ENCODE peak calls at places on chromosomes 4 and X, in seven cellular contexts. R, D, P, T, Q, S and C are unnamed samples.

GRCh38 chr4:183721207-183722081 is 62.4 kb downstream of the TRAPPC11 start:
- DNase-seq in T (peak; percentile 32), D (no peak), Q (no peak), S (peak; percentile 60), R (peak; percentile 74), P (peak; percentile 12), C (no peak)

GRCh38 chrX:121254336-121254735 is 206.9 kb downstream of the GLUD2 start:
- DNase-seq in Q (no peak), S (no peak), T (peak; percentile 31), P (no peak), R (no peak), D (no peak), C (no peak)

GRCh38 chrX:18133605-18134004 is 87.1 kb downstream of the BEND2 start:
- DNase-seq in P (no peak), R (no peak), Q (no peak), T (no peak), D (no peak), S (no peak), C (no peak)

GRCh38 chr4:10013722-10014121 is 7.6 kb downstream of the SLC2A9 start:
- DNase-seq in T (peak; percentile 75), S (no peak), Q (no peak), R (no peak), D (peak; percentile 51), P (peak; percentile 57), C (no peak)

GRCh38 chr4:1170805-1171305 is 1.5 kb downstream of the SPON2 start:
- DNase-seq in P (no peak), D (no peak), S (no peak), Q (peak; percentile 68), R (no peak), T (no peak), C (no peak)

GRCh38 chrX:70196961-70197805 is 19.9 kb downstream of the DGAT2L6 start:
- DNase-seq in S (peak; percentile 42), R (no peak), Q (no peak), T (peak; percentile 65), D (peak; percentile 43), P (peak; percentile 62), C (peak; percentile 28)

GRCh38 chr4:90000995-90001394 is 106.3 kb downstream of the MMRN1 start:
- DNase-seq in Q (no peak), S (no peak), R (no peak), T (no peak), D (no peak), P (no peak), C (no peak)

GRCh38 chrX:12210921-12211320 is 72.6 kb downstream of the FRMPD4 start:
- DNase-seq in T (no peak), Q (no peak), P (peak; percentile 8), D (no peak), R (no peak), S (no peak), C (no peak)

DNA sequence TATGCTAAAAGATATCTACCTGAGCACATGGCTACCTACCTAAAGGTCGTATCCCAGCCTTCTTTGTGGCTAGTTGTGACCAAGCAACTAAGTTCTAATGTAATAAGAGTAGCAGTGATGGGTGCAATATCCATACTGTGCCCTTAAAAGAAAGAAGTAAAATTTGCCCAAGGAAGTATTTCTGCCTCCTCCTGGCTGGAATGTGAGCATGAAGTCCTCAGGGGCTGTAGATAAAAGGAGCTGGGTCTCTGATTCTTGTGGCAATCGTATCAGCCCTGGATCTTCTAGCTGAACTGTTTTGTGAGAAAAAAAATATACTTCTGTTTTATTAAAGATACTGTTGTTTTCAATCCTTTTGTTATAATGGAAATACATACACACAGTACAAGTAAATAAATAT is 217.4 kb downstream of the GPAT3 start:
- DNase-seq in Q (no peak), T (peak; percentile 4), D (no peak), S (no peak), P (no peak), R (no peak), C (no peak)
- TF ChIP-seq CTCF in Q (no peak), T (peak; percentile 35), D (no peak), S (no peak), P (no peak), R (no peak), C (no peak)

GRCh38 chr4:31793907-31794306 is 1073.7 kb downstream of the PCDH7 start:
- DNase-seq in T (no peak), Q (no peak), R (no peak), S (no peak), D (no peak), P (no peak), C (no peak)
- TF ChIP-seq CTCF in T (peak; percentile 42), Q (no peak), R (no peak), S (no peak), D (peak; percentile 46), P (no peak), C (no peak)

DNA sequence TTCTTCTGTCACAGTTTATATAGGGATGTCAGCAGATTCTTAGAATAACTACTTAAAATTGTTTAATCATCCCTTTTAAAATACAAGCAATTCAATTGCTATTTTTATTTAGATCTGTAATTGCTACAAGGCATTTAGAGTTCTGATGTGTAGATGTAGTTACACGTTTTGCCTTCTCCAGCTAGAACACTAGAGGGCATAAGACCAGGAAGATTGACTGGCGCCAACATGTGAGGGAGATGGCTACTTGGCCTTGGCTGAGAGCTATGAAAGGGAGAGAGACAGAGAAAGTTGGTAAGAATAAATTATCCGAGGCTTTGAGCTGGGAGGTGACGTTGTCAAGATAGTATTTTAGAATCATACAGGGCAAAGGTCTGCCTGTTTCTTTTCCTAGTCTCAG is 563.7 kb upstream of the PRKX start:
- DNase-seq in S (no peak), P (no peak), T (no peak), D (no peak), Q (no peak), R (no peak), C (no peak)
- TF ChIP-seq CTCF in S (no peak), P (no peak), T (peak; percentile 45), D (no peak), Q (no peak), R (no peak), C (no peak)

GRCh38 chrX:21974011-21974385 is 33.5 kb downstream of the SMS start:
- DNase-seq in S (no peak), T (no peak), P (peak; percentile 80), R (no peak), Q (no peak), D (no peak), C (no peak)

GRCh38 chrX:21973321-21974010 is 33.0 kb downstream of the SMS start:
- DNase-seq in T (no peak), S (no peak), R (no peak), D (no peak), Q (no peak), P (no peak), C (no peak)

GRCh38 chrX:21978346-21978745 is 37.8 kb downstream of the SMS start:
- DNase-seq in R (no peak), P (no peak), T (no peak), Q (no peak), S (no peak), D (no peak), C (no peak)

GRCh38 chrX:21975242-21975641 is 34.7 kb downstream of the SMS start:
- DNase-seq in D (no peak), P (no peak), Q (no peak), T (no peak), R (no peak), S (no peak), C (no peak)

GRCh38 chrX:21975827-21976226 is 35.3 kb downstream of the SMS start:
- DNase-seq in S (no peak), T (no peak), R (no peak), Q (no peak), P (peak; percentile 56), D (no peak), C (no peak)
- TF ChIP-seq CTCF in S (peak; percentile 39), T (peak; percentile 36), R (no peak), Q (peak; percentile 34), P (no peak), D (no peak), C (no peak)

GRCh38 chr4:115110191-115111166 is 2.9 kb downstream of the NDST4 start:
- DNase-seq in R (no peak), Q (no peak), S (no peak), T (no peak), D (no peak), P (no peak), C (no peak)

GRCh38 chr4:115108850-115109249 is 4.6 kb downstream of the NDST4 start:
- DNase-seq in T (no peak), Q (no peak), D (no peak), S (no peak), R (no peak), P (no peak), C (no peak)

GRCh38 chr4:115113382-115114106 is at the start of gene NDST4:
- DNase-seq in Q (no peak), R (no peak), T (peak; percentile 87), P (peak; percentile 5), S (no peak), D (no peak), C (no peak)
- TF ChIP-seq CTCF in Q (no peak), R (no peak), T (no peak), P (no peak), S (no peak), D (no peak), C (no peak)

GRCh38 chrX:36867143-36867542 is 141.0 kb upstream of the FAM47C start:
- DNase-seq in D (no peak), T (peak; percentile 46), S (peak; percentile 2), P (peak; percentile 22), Q (no peak), R (no peak), C (no peak)
- TF ChIP-seq CTCF in D (peak; percentile 38), T (peak; percentile 68), S (peak; percentile 54), P (peak; percentile 19), Q (no peak), R (peak; percentile 56), C (no peak)

DNA sequence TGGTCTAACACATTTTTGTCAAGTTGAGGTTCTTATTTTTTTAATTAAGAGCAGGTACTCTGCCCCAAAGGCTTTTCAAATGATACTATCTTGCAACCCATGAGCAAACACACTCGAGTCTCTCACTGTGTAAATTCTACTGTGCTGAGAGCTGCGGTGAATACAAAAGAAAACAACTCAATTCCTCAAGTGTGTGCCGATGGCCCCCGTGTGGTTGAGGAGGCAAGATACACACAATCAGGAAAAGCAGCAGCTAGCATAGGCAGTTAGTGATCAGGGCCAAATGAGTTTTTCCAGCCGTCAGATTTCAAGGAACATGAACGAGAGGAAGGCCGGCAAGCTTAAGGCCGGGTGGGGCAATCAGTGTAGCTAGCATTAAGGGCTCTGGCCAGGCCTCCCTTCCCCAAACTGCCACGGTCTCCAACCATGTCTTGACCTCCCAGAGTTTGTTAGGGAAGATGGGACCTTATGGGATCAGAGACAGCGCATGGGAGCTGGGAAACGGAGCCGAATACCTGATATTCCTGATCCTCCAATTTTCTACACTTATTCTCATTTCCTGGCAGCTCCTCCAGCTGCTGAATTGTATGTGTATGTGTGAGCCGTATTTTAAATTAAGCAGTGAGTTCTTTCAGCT is 59.7 kb downstream of the RTL9 start:
- DNase-seq in D (no peak), P (peak; percentile 53), Q (no peak), T (peak; percentile 59), S (peak; percentile 59), R (peak; percentile 45), C (no peak)
- TF ChIP-seq CTCF in D (peak; percentile 53), P (peak; percentile 52), Q (no peak), T (peak; percentile 55), S (no peak), R (peak; percentile 20), C (no peak)

GRCh38 chr4:82388405-82388804 is 14.6 kb upstream of the HNRNPD start:
- DNase-seq in P (no peak), D (no peak), S (no peak), T (no peak), R (no peak), Q (no peak), C (no peak)
- TF ChIP-seq CTCF in P (no peak), D (no peak), S (no peak), T (no peak), R (no peak), Q (no peak), C (no peak)